ENCODE peak calls at places on chromosomes 1 and 21, in ten cellular contexts. One of them, this sample, is unnamed.
A peak's percentile ranks its signal among the peaks of the same experiment; 100 is the strongest.

GRCh38 chr1:220748091-220748934 is at the start of gene MTARC2:
- DNase-seq in Peyer's patch: peak; percentile 86
- DNase-seq in activated effector memory CD4-positive, alpha-beta T cell treated with anti-CD3 and anti-CD28 coated beads, Interleukin-2, amount 50 U/mL, for 16 hours: no peak
- DNase-seq in neural progenitor cell: peak; percentile 70
- DNase-seq in GM03348: peak; percentile 91
- DNase-seq in thoracic aorta: peak; percentile 56
- DNase-seq in tibial artery: peak; percentile 92
- DNase-seq in iris pigment epithelial cell: peak; percentile 55
- DNase-seq in nucleus accumbens: no peak
- DNase-seq in globus pallidus: peak; percentile 29
- DNase-seq in this sample: peak; percentile 92

GRCh38 chr1:47647327-47647845 is 209.5 kb downstream of the FOXD2 start:
- DNase-seq in iris pigment epithelial cell: no peak
- DNase-seq in thoracic aorta: no peak
- DNase-seq in GM03348: no peak
- DNase-seq in tibial artery: no peak
- DNase-seq in globus pallidus: no peak
- DNase-seq in nucleus accumbens: no peak
- DNase-seq in Peyer's patch: no peak
- DNase-seq in neural progenitor cell: no peak
- DNase-seq in activated effector memory CD4-positive, alpha-beta T cell treated with anti-CD3 and anti-CD28 coated beads, Interleukin-2, amount 50 U/mL, for 16 hours: peak; percentile 43
- DNase-seq in this sample: peak; percentile 30

GRCh38 chr1:156608981-156609380 is 7.7 kb upstream of the GPATCH4 start:
- DNase-seq in tibial artery: no peak
- DNase-seq in Peyer's patch: no peak
- DNase-seq in activated effector memory CD4-positive, alpha-beta T cell treated with anti-CD3 and anti-CD28 coated beads, Interleukin-2, amount 50 U/mL, for 16 hours: peak; percentile 84
- DNase-seq in globus pallidus: no peak
- DNase-seq in iris pigment epithelial cell: no peak
- DNase-seq in thoracic aorta: no peak
- DNase-seq in GM03348: no peak
- DNase-seq in nucleus accumbens: no peak
- DNase-seq in neural progenitor cell: peak; percentile 58
- DNase-seq in this sample: no peak

GRCh38 chr1:184031127-184032107 is 6.1 kb downstream of the COLGALT2 start:
- DNase-seq in neural progenitor cell: no peak
- DNase-seq in tibial artery: no peak
- DNase-seq in Peyer's patch: no peak
- DNase-seq in activated effector memory CD4-positive, alpha-beta T cell treated with anti-CD3 and anti-CD28 coated beads, Interleukin-2, amount 50 U/mL, for 16 hours: no peak
- DNase-seq in iris pigment epithelial cell: no peak
- DNase-seq in GM03348: no peak
- DNase-seq in thoracic aorta: no peak
- DNase-seq in nucleus accumbens: no peak
- DNase-seq in globus pallidus: no peak
- DNase-seq in this sample: no peak

GRCh38 chr1:90313756-90314155 is 318.8 kb downstream of the ZNF326 start:
- DNase-seq in thoracic aorta: no peak
- DNase-seq in GM03348: no peak
- DNase-seq in activated effector memory CD4-positive, alpha-beta T cell treated with anti-CD3 and anti-CD28 coated beads, Interleukin-2, amount 50 U/mL, for 16 hours: no peak
- DNase-seq in Peyer's patch: no peak
- DNase-seq in nucleus accumbens: no peak
- DNase-seq in iris pigment epithelial cell: no peak
- DNase-seq in neural progenitor cell: no peak
- DNase-seq in tibial artery: no peak
- DNase-seq in globus pallidus: peak; percentile 44
- DNase-seq in this sample: no peak

GRCh38 chr1:44531785-44532566 is 126.9 kb downstream of the RNF220 start:
- DNase-seq in GM03348: no peak
- DNase-seq in nucleus accumbens: no peak
- DNase-seq in Peyer's patch: no peak
- DNase-seq in iris pigment epithelial cell: peak; percentile 58
- DNase-seq in activated effector memory CD4-positive, alpha-beta T cell treated with anti-CD3 and anti-CD28 coated beads, Interleukin-2, amount 50 U/mL, for 16 hours: no peak
- DNase-seq in neural progenitor cell: no peak
- DNase-seq in tibial artery: no peak
- DNase-seq in thoracic aorta: no peak
- DNase-seq in globus pallidus: no peak
- DNase-seq in this sample: no peak

GRCh38 chr1:227357229-227358078 is 39.2 kb upstream of the CDC42BPA start:
- DNase-seq in iris pigment epithelial cell: peak; percentile 88
- DNase-seq in activated effector memory CD4-positive, alpha-beta T cell treated with anti-CD3 and anti-CD28 coated beads, Interleukin-2, amount 50 U/mL, for 16 hours: no peak
- DNase-seq in globus pallidus: no peak
- DNase-seq in GM03348: peak; percentile 81
- DNase-seq in nucleus accumbens: no peak
- DNase-seq in neural progenitor cell: no peak
- DNase-seq in Peyer's patch: peak; percentile 74
- DNase-seq in thoracic aorta: no peak
- DNase-seq in tibial artery: peak; percentile 77
- DNase-seq in this sample: no peak

GRCh38 chr1:15128520-15129313 is 24.8 kb upstream of the TMEM51 start:
- DNase-seq in tibial artery: peak; percentile 77
- DNase-seq in neural progenitor cell: peak; percentile 80
- DNase-seq in iris pigment epithelial cell: peak; percentile 55
- DNase-seq in nucleus accumbens: peak; percentile 19
- DNase-seq in GM03348: peak; percentile 90
- DNase-seq in activated effector memory CD4-positive, alpha-beta T cell treated with anti-CD3 and anti-CD28 coated beads, Interleukin-2, amount 50 U/mL, for 16 hours: peak; percentile 89
- DNase-seq in Peyer's patch: peak; percentile 85
- DNase-seq in globus pallidus: peak; percentile 31
- DNase-seq in thoracic aorta: no peak
- DNase-seq in this sample: no peak

GRCh38 chr1:23343246-23344110 is 606 bp downstream of the HNRNPR start:
- DNase-seq in activated effector memory CD4-positive, alpha-beta T cell treated with anti-CD3 and anti-CD28 coated beads, Interleukin-2, amount 50 U/mL, for 16 hours: peak; percentile 83
- DNase-seq in Peyer's patch: no peak
- DNase-seq in neural progenitor cell: peak; percentile 80
- DNase-seq in GM03348: peak; percentile 47
- DNase-seq in globus pallidus: no peak
- DNase-seq in nucleus accumbens: no peak
- DNase-seq in thoracic aorta: no peak
- DNase-seq in tibial artery: peak; percentile 69
- DNase-seq in iris pigment epithelial cell: peak; percentile 90
- DNase-seq in this sample: no peak

GRCh38 chr1:117167402-117167801 is 43.3 kb downstream of the VTCN1 start:
- DNase-seq in neural progenitor cell: no peak
- DNase-seq in GM03348: no peak
- DNase-seq in thoracic aorta: no peak
- DNase-seq in Peyer's patch: no peak
- DNase-seq in globus pallidus: no peak
- DNase-seq in nucleus accumbens: no peak
- DNase-seq in tibial artery: no peak
- DNase-seq in activated effector memory CD4-positive, alpha-beta T cell treated with anti-CD3 and anti-CD28 coated beads, Interleukin-2, amount 50 U/mL, for 16 hours: no peak
- DNase-seq in iris pigment epithelial cell: peak; percentile 17
- DNase-seq in this sample: no peak

GRCh38 chr1:39205102-39205780 is 746 bp downstream of the MACF1 start:
- DNase-seq in iris pigment epithelial cell: peak; percentile 87
- DNase-seq in nucleus accumbens: no peak
- DNase-seq in Peyer's patch: no peak
- DNase-seq in thoracic aorta: no peak
- DNase-seq in globus pallidus: peak; percentile 69
- DNase-seq in tibial artery: peak; percentile 77
- DNase-seq in GM03348: peak; percentile 63
- DNase-seq in neural progenitor cell: no peak
- DNase-seq in activated effector memory CD4-positive, alpha-beta T cell treated with anti-CD3 and anti-CD28 coated beads, Interleukin-2, amount 50 U/mL, for 16 hours: peak; percentile 87
- DNase-seq in this sample: no peak

GRCh38 chr1:41876533-41877445 is 41.9 kb downstream of the HIVEP3 start:
- DNase-seq in Peyer's patch: no peak
- DNase-seq in tibial artery: no peak
- DNase-seq in neural progenitor cell: peak; percentile 32
- DNase-seq in nucleus accumbens: no peak
- DNase-seq in iris pigment epithelial cell: no peak
- DNase-seq in activated effector memory CD4-positive, alpha-beta T cell treated with anti-CD3 and anti-CD28 coated beads, Interleukin-2, amount 50 U/mL, for 16 hours: no peak
- DNase-seq in GM03348: peak; percentile 48
- DNase-seq in thoracic aorta: no peak
- DNase-seq in globus pallidus: peak; percentile 13
- DNase-seq in this sample: no peak

GRCh38 chr1:107771377-107771776 is 193.6 kb downstream of the VAV3 start:
- DNase-seq in activated effector memory CD4-positive, alpha-beta T cell treated with anti-CD3 and anti-CD28 coated beads, Interleukin-2, amount 50 U/mL, for 16 hours: no peak
- DNase-seq in tibial artery: no peak
- DNase-seq in nucleus accumbens: no peak
- DNase-seq in thoracic aorta: no peak
- DNase-seq in GM03348: no peak
- DNase-seq in Peyer's patch: no peak
- DNase-seq in neural progenitor cell: no peak
- DNase-seq in globus pallidus: no peak
- DNase-seq in iris pigment epithelial cell: no peak
- DNase-seq in this sample: no peak

GRCh38 chr1:37292789-37293188 is 181.6 kb upstream of the ZC3H12A start:
- DNase-seq in tibial artery: no peak
- DNase-seq in iris pigment epithelial cell: no peak
- DNase-seq in GM03348: no peak
- DNase-seq in nucleus accumbens: no peak
- DNase-seq in thoracic aorta: no peak
- DNase-seq in neural progenitor cell: peak; percentile 23
- DNase-seq in globus pallidus: no peak
- DNase-seq in activated effector memory CD4-positive, alpha-beta T cell treated with anti-CD3 and anti-CD28 coated beads, Interleukin-2, amount 50 U/mL, for 16 hours: no peak
- DNase-seq in Peyer's patch: peak; percentile 12
- DNase-seq in this sample: no peak

GRCh38 chr1:39230261-39231190 is 26.0 kb downstream of the MACF1 start:
- DNase-seq in thoracic aorta: no peak
- DNase-seq in neural progenitor cell: peak; percentile 7
- DNase-seq in GM03348: peak; percentile 54
- DNase-seq in Peyer's patch: no peak
- DNase-seq in nucleus accumbens: no peak
- DNase-seq in iris pigment epithelial cell: peak; percentile 8
- DNase-seq in activated effector memory CD4-positive, alpha-beta T cell treated with anti-CD3 and anti-CD28 coated beads, Interleukin-2, amount 50 U/mL, for 16 hours: peak; percentile 75
- DNase-seq in tibial artery: no peak
- DNase-seq in globus pallidus: no peak
- DNase-seq in this sample: no peak

GRCh38 chr21:21412096-21412495 is 413.9 kb downstream of the NCAM2 start:
- DNase-seq in iris pigment epithelial cell: no peak
- DNase-seq in neural progenitor cell: no peak
- DNase-seq in activated effector memory CD4-positive, alpha-beta T cell treated with anti-CD3 and anti-CD28 coated beads, Interleukin-2, amount 50 U/mL, for 16 hours: no peak
- DNase-seq in tibial artery: no peak
- DNase-seq in Peyer's patch: no peak
- DNase-seq in nucleus accumbens: no peak
- DNase-seq in globus pallidus: no peak
- DNase-seq in GM03348: no peak
- DNase-seq in thoracic aorta: no peak
- DNase-seq in this sample: no peak

GRCh38 chr1:150576794-150577556 is 2.4 kb downstream of the MCL1 start:
- DNase-seq in tibial artery: no peak
- DNase-seq in GM03348: no peak
- DNase-seq in iris pigment epithelial cell: no peak
- DNase-seq in Peyer's patch: peak; percentile 9
- DNase-seq in thoracic aorta: no peak
- DNase-seq in neural progenitor cell: no peak
- DNase-seq in nucleus accumbens: no peak
- DNase-seq in globus pallidus: no peak
- DNase-seq in activated effector memory CD4-positive, alpha-beta T cell treated with anti-CD3 and anti-CD28 coated beads, Interleukin-2, amount 50 U/mL, for 16 hours: no peak
- DNase-seq in this sample: no peak

GRCh38 chr21:46194374-46195334 is 10.4 kb upstream of the SPATC1L start:
- DNase-seq in thoracic aorta: no peak
- DNase-seq in neural progenitor cell: no peak
- DNase-seq in GM03348: no peak
- DNase-seq in tibial artery: peak; percentile 54
- DNase-seq in globus pallidus: no peak
- DNase-seq in Peyer's patch: peak; percentile 35
- DNase-seq in iris pigment epithelial cell: no peak
- DNase-seq in activated effector memory CD4-positive, alpha-beta T cell treated with anti-CD3 and anti-CD28 coated beads, Interleukin-2, amount 50 U/mL, for 16 hours: peak; percentile 59
- DNase-seq in nucleus accumbens: no peak
- DNase-seq in this sample: peak; percentile 77

GRCh38 chr1:152153996-152154395 is 5.0 kb downstream of the RPTN start:
- DNase-seq in GM03348: no peak
- DNase-seq in neural progenitor cell: no peak
- DNase-seq in nucleus accumbens: no peak
- DNase-seq in iris pigment epithelial cell: no peak
- DNase-seq in activated effector memory CD4-positive, alpha-beta T cell treated with anti-CD3 and anti-CD28 coated beads, Interleukin-2, amount 50 U/mL, for 16 hours: no peak
- DNase-seq in tibial artery: no peak
- DNase-seq in thoracic aorta: no peak
- DNase-seq in Peyer's patch: no peak
- DNase-seq in globus pallidus: no peak
- DNase-seq in this sample: no peak